ENCODE peak calls at places on chromosomes 5 and 9, in nine cellular contexts. F is endothelial cell, W is breast epithelium, Q is suprapubic skin, N is esophagus muscularis mucosa, M is fibroblast of mammary gland, D is keratinocyte, Z is nephron progenitor cell, H is B cell. R is an unnamed sample.

GRCh38 chr9:129437626-129438323 is 183.1 kb downstream of the C9orf50 start:
- DNase-seq in F (no peak), W (no peak), Q (no peak), N (no peak), M (no peak), D (no peak), Z (no peak), H (no peak), R (no peak)

GRCh38 chr9:129675656-129676055 is 10.2 kb downstream of the PRRX2 start:
- DNase-seq in F (no peak), W (no peak), Q (no peak), N (no peak), M (no peak), D (no peak), Z (no peak), H (no peak), R (no peak)

GRCh38 chr9:962023-962422 is 14.4 kb upstream of the DMRT3 start:
- DNase-seq in F (no peak), W (no peak), Q (no peak), N (peak), M (peak), D (no peak), Z (no peak), H (no peak), R (no peak)

GRCh38 chr9:127014210-127014609 is 99.6 kb downstream of the RALGPS1 start:
- DNase-seq in F (no peak), W (no peak), Q (no peak), N (no peak), M (peak), D (no peak), Z (no peak), H (no peak), R (no peak)

GRCh38 chr5:15601274-15601673 is 101.3 kb downstream of the FBXL7 start:
- DNase-seq in F (no peak), W (no peak), Q (no peak), N (no peak), M (peak), D (no peak), Z (no peak), H (no peak), R (no peak)

GRCh38 chr9:123225374-123225813 is 43.0 kb downstream of the STRBP start:
- DNase-seq in F (peak), W (no peak), Q (no peak), N (no peak), M (peak), D (peak), Z (no peak), H (peak), R (peak)

GRCh38 chr9:18472435-18472834 is 1.5 kb upstream of the ADAMTSL1 start:
- DNase-seq in F (no peak), W (no peak), Q (no peak), N (no peak), M (no peak), D (no peak), Z (no peak), H (no peak), R (no peak)

GRCh38 chr5:158908690-158909325 is 190.9 kb downstream of the EBF1 start:
- DNase-seq in F (no peak), W (no peak), Q (no peak), N (no peak), M (no peak), D (no peak), Z (peak), H (no peak), R (no peak)

GRCh38 chr5:74575741-74576538 is 64.6 kb downstream of the ENC1 start:
- DNase-seq in F (no peak), W (no peak), Q (no peak), N (no peak), M (peak), D (peak), Z (no peak), H (no peak), R (no peak)

GRCh38 chr5:56328753-56329560 is 95.8 kb upstream of the ANKRD55 start:
- DNase-seq in F (no peak), W (no peak), Q (no peak), N (no peak), M (no peak), D (peak), Z (no peak), H (peak), R (peak)

GRCh38 chr9:89601306-89601705 is 3.5 kb upstream of the GADD45G start:
- DNase-seq in F (no peak), W (no peak), Q (no peak), N (no peak), M (no peak), D (no peak), Z (no peak), H (no peak), R (no peak)

GRCh38 chr9:124001445-124001799 is 10.1 kb upstream of the LHX2 start:
- DNase-seq in F (no peak), W (no peak), Q (no peak), N (no peak), M (no peak), D (no peak), Z (no peak), H (no peak), R (no peak)

GRCh38 chr9:124019771-124020519 is 8.4 kb downstream of the LHX2 start:
- DNase-seq in F (no peak), W (no peak), Q (no peak), N (no peak), M (no peak), D (no peak), Z (no peak), H (no peak), R (no peak)

GRCh38 chr5:148807845-148808244 is 18.6 kb upstream of the ADRB2 start:
- DNase-seq in F (no peak), W (no peak), Q (no peak), N (no peak), M (no peak), D (no peak), Z (no peak), H (no peak), R (no peak)

GRCh38 chr9:136011703-136012496 is 50.7 kb upstream of the UBAC1 start:
- DNase-seq in F (no peak), W (no peak), Q (no peak), N (peak), M (peak), D (no peak), Z (peak), H (no peak), R (peak)

GRCh38 chr9:136437839-136438547 is 1.7 kb downstream of the INPP5E start:
- DNase-seq in F (no peak), W (no peak), Q (peak), N (no peak), M (peak), D (no peak), Z (no peak), H (no peak), R (peak)

GRCh38 chr5:154487541-154487940 is 9.5 kb upstream of the HAND1 start:
- DNase-seq in F (no peak), W (no peak), Q (peak), N (no peak), M (no peak), D (no peak), Z (no peak), H (peak), R (no peak)

GRCh38 chr5:164203581-164204225 is 698.3 kb downstream of the MAT2B start:
- DNase-seq in F (no peak), W (no peak), Q (no peak), N (no peak), M (peak), D (no peak), Z (no peak), H (no peak), R (no peak)

GRCh38 chr5:32531885-32532520 is 53.4 kb upstream of the SUB1 start:
- DNase-seq in F (no peak), W (no peak), Q (no peak), N (no peak), M (peak), D (no peak), Z (no peak), H (peak), R (peak)

GRCh38 chr5:164597293-164597900 is 1092.0 kb downstream of the MAT2B start:
- DNase-seq in F (peak), W (no peak), Q (no peak), N (no peak), M (no peak), D (no peak), Z (peak), H (no peak), R (no peak)

GRCh38 chr5:134136221-134136631 is 21.7 kb downstream of the TCF7 start:
- DNase-seq in F (no peak), W (peak), Q (peak), N (no peak), M (no peak), D (no peak), Z (peak), H (no peak), R (peak)

GRCh38 chr5:61275841-61276240 is 56.2 kb upstream of the ZSWIM6 start:
- DNase-seq in F (peak), W (peak), Q (no peak), N (no peak), M (peak), D (peak), Z (no peak), H (no peak), R (no peak)

GRCh38 chr5:100424787-100425186 is 110.4 kb upstream of the FAM174A start:
- DNase-seq in F (no peak), W (no peak), Q (no peak), N (no peak), M (no peak), D (no peak), Z (no peak), H (no peak), R (no peak)

GRCh38 chr5:52895070-52895469 is 94.1 kb upstream of the ITGA2 start:
- DNase-seq in F (no peak), W (no peak), Q (no peak), N (no peak), M (no peak), D (no peak), Z (no peak), H (no peak), R (no peak)

GRCh38 chr5:43362725-43363435 is 49.3 kb downstream of the CCL28 start:
- DNase-seq in F (no peak), W (no peak), Q (no peak), N (no peak), M (no peak), D (no peak), Z (no peak), H (no peak), R (no peak)

GRCh38 chr5:66171349-66172344 is 27.5 kb downstream of the SREK1 start:
- DNase-seq in F (peak), W (no peak), Q (no peak), N (no peak), M (peak), D (peak), Z (peak), H (peak), R (peak)

GRCh38 chr9:26129216-26129615 is 451.0 kb upstream of the TUSC1 start:
- DNase-seq in F (no peak), W (no peak), Q (no peak), N (no peak), M (peak), D (no peak), Z (no peak), H (no peak), R (no peak)

GRCh38 chr9:108463927-108464606 is 391.7 kb downstream of the ACTL7B start:
- DNase-seq in F (no peak), W (peak), Q (no peak), N (no peak), M (peak), D (no peak), Z (no peak), H (no peak), R (no peak)

GRCh38 chr5:4804619-4805211 is 335.4 kb upstream of the ADAMTS16 start:
- DNase-seq in F (no peak), W (no peak), Q (no peak), N (no peak), M (no peak), D (no peak), Z (no peak), H (no peak), R (no peak)

GRCh38 chr5:3202570-3202969 is 393.1 kb upstream of the IRX1 start:
- DNase-seq in F (no peak), W (no peak), Q (no peak), N (no peak), M (no peak), D (no peak), Z (no peak), H (no peak), R (no peak)

GRCh38 chr5:5705010-5705409 is 282.5 kb downstream of the ICE1 start:
- DNase-seq in F (no peak), W (no peak), Q (no peak), N (no peak), M (no peak), D (no peak), Z (no peak), H (no peak), R (no peak)

GRCh38 chr9:126956929-126957686 is 42.5 kb downstream of the RALGPS1 start:
- DNase-seq in F (no peak), W (peak), Q (no peak), N (no peak), M (peak), D (peak), Z (no peak), H (no peak), R (no peak)

GRCh38 chr5:15694694-15695093 is 194.7 kb downstream of the FBXL7 start:
- DNase-seq in F (no peak), W (no peak), Q (no peak), N (no peak), M (peak), D (no peak), Z (no peak), H (no peak), R (no peak)

GRCh38 chr5:143014017-143014651 is 244.0 kb downstream of the ARHGAP26 start:
- DNase-seq in F (peak), W (no peak), Q (no peak), N (no peak), M (peak), D (no peak), Z (peak), H (no peak), R (no peak)

GRCh38 chr9:112273826-112274225 is 59.6 kb downstream of the PTBP3 start:
- DNase-seq in F (no peak), W (no peak), Q (no peak), N (no peak), M (no peak), D (no peak), Z (no peak), H (no peak), R (no peak)

GRCh38 chr9:38149647-38150046 is 80.6 kb upstream of the SHB start:
- DNase-seq in F (no peak), W (no peak), Q (no peak), N (no peak), M (no peak), D (no peak), Z (no peak), H (no peak), R (no peak)

GRCh38 chr5:179421156-179421895 is 76.1 kb upstream of the ADAMTS2 start:
- DNase-seq in F (no peak), W (no peak), Q (no peak), N (no peak), M (no peak), D (no peak), Z (no peak), H (no peak), R (no peak)

GRCh38 chr5:34686762-34687268 is 30.7 kb downstream of the RAI14 start:
- DNase-seq in F (no peak), W (no peak), Q (no peak), N (no peak), M (peak), D (peak), Z (no peak), H (no peak), R (no peak)
- TF ChIP-seq CTCF in F (no peak), W (no peak), Q (no peak), N (no peak), M (no peak), D (peak), Z (no peak), H (no peak), R (no peak)

GRCh38 chr5:166341708-166342329 is 1949.6 kb upstream of the WWC1 start:
- DNase-seq in F (no peak), W (no peak), Q (no peak), N (no peak), M (no peak), D (no peak), Z (no peak), H (no peak), R (no peak)
- TF ChIP-seq CTCF in F (peak), W (no peak), Q (no peak), N (no peak), M (peak), D (peak), Z (no peak), H (no peak), R (no peak)

DNA sequence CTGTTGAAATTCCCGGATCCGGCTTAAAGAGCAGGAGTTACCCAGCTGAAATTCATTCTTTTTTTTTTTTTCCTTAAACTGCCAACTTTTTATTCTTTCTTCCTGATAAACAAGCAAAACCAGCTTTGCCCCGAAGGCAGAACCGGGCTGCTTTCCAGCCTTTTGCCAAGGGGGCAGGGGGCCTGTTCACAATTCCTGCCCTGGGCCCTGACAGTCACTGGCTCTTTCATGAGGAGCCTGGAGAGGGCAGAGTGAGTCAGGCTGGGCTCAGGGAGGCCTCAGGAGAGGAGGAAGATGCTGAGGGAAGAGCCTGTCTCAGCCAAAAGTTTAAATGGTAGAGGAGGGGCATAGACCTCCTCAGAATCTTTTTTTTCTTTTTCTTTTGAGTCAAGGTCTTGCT is 4.8 kb downstream of the GLIPR2 start:
- DNase-seq in F (no peak), W (peak), Q (no peak), N (no peak), M (peak), D (no peak), Z (peak), H (no peak), R (no peak)
- TF ChIP-seq CTCF in F (no peak), W (peak), Q (no peak), N (peak), M (peak), D (peak), Z (no peak), H (no peak), R (no peak)

GRCh38 chr5:180803181-180804128 is 849 bp upstream of the MGAT1 start:
- DNase-seq in F (peak), W (peak), Q (peak), N (no peak), M (peak), D (no peak), Z (no peak), H (peak), R (peak)
- TF ChIP-seq CTCF in F (no peak), W (no peak), Q (no peak), N (no peak), M (peak), D (no peak), Z (no peak), H (peak), R (no peak)

DNA sequence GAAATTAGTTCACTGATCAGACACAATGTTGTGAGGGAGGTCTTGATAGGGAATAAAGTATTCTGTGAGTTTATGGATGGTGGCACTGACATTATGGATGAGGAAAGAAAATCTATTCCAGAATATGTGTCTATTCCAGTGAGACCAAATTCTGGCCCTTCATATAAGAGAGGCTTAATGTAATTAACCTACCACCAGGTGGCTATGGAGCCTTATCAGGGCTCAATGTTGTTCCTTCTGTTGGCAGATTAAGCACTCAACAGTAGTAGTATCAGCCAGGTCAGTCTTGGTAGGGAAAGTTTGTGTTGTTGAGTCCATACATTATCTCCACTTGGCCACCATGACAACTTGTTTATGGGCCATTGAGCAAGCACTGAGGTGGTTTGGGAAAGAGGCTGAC is 41.7 kb upstream of the BARX1 start:
- DNase-seq in F (no peak), W (no peak), Q (no peak), N (peak), M (no peak), D (no peak), Z (no peak), H (no peak), R (no peak)
- TF ChIP-seq CTCF in F (no peak), W (no peak), Q (no peak), N (no peak), M (peak), D (peak), Z (no peak), H (no peak), R (no peak)

DNA sequence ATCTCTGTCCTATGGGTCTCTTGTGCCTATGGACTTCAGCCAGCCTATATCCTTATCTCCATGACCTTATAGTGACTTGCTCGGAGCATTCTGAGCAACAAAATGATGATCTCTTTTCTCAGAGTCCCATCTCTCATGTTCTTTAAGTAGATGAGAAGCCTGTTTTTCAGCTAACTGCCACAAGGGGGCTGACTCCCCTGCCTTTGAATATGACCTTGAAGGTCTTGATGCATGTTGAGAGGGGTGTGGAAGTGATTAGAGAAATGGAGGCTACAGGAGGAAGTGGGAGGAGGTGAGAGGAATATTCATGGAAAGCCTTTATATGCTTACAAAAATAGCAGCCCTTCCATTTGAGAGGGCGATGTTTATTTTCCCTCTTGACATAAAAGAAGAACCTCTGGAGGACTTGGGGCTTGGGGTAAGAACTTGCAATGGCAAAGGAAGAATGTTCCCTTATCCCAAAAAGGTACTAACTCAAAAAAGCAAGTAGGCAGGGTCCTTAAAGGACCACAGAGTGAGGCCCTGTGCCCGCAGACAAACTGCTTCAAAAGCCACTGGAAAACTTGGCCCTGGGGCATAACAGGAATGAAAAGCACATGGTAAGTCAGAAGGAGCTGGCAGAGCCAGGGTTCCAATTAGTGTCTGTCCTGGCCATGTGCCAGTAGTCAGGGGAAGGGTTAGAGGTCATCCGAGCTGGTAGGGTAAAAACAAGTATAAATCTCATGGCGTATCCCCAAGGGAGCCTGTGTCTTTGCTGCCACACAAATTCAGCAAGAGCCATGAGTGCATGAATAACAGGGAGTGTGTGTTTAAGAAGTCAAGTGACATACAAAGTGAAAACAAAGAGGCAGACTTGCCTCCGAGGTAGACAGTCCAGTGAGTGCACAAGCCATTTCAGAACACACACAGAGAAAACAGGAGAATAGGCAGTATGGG is 39.1 kb downstream of the FGD3 start:
- DNase-seq in F (no peak), W (peak), Q (no peak), N (peak), M (peak), D (no peak), Z (no peak), H (peak), R (peak)
- TF ChIP-seq CTCF in F (peak), W (peak), Q (peak), N (peak), M (peak), D (peak), Z (peak), H (peak), R (peak)